ENCODE peak calls at places on chromosome 20, in ten cellular contexts. One of them, this sample, is unnamed.
A peak's percentile ranks its signal among the peaks of the same experiment; 100 is the strongest.

GRCh38 chr20:25020901-25021301 is 28.4 kb upstream of the APMAP start:
- DNase-seq in IMR-90: no peak
- DNase-seq in adrenal gland: peak; percentile 54
- DNase-seq in cardiac fibroblast: no peak
- DNase-seq in fibroblast of pulmonary artery: no peak
- DNase-seq in HFF-Myc: no peak
- DNase-seq in PC-3: no peak
- DNase-seq in brain microvascular endothelial cell: no peak
- DNase-seq in cardiac muscle cell: no peak
- DNase-seq in mesendoderm: no peak
- DNase-seq in this sample: no peak

GRCh38 chr20:44526129-44526528 is 4.3 kb upstream of the SERINC3 start:
- DNase-seq in mesendoderm: peak; percentile 93
- DNase-seq in adrenal gland: no peak
- DNase-seq in PC-3: peak; percentile 67
- DNase-seq in HFF-Myc: no peak
- DNase-seq in brain microvascular endothelial cell: peak; percentile 48
- DNase-seq in fibroblast of pulmonary artery: peak; percentile 54
- DNase-seq in cardiac fibroblast: peak; percentile 79
- DNase-seq in IMR-90: peak; percentile 52
- DNase-seq in cardiac muscle cell: peak; percentile 41
- DNase-seq in this sample: peak; percentile 24

GRCh38 chr20:50585214-50585613 is 75.0 kb downstream of the PTPN1 start:
- DNase-seq in cardiac muscle cell: no peak
- DNase-seq in adrenal gland: no peak
- DNase-seq in fibroblast of pulmonary artery: no peak
- DNase-seq in cardiac fibroblast: no peak
- DNase-seq in mesendoderm: no peak
- DNase-seq in HFF-Myc: no peak
- DNase-seq in PC-3: no peak
- DNase-seq in brain microvascular endothelial cell: no peak
- DNase-seq in IMR-90: no peak
- DNase-seq in this sample: no peak

GRCh38 chr20:50583422-50584150 is 73.4 kb downstream of the PTPN1 start:
- DNase-seq in HFF-Myc: no peak
- DNase-seq in mesendoderm: no peak
- DNase-seq in brain microvascular endothelial cell: no peak
- DNase-seq in adrenal gland: no peak
- DNase-seq in IMR-90: no peak
- DNase-seq in cardiac fibroblast: no peak
- DNase-seq in fibroblast of pulmonary artery: no peak
- DNase-seq in cardiac muscle cell: no peak
- DNase-seq in PC-3: no peak
- DNase-seq in this sample: no peak

GRCh38 chr20:62733250-62733842 is 24.7 kb downstream of the NTSR1 start:
- DNase-seq in IMR-90: no peak
- DNase-seq in adrenal gland: no peak
- DNase-seq in cardiac fibroblast: no peak
- DNase-seq in mesendoderm: no peak
- DNase-seq in PC-3: no peak
- DNase-seq in HFF-Myc: no peak
- DNase-seq in brain microvascular endothelial cell: no peak
- DNase-seq in cardiac muscle cell: no peak
- DNase-seq in fibroblast of pulmonary artery: no peak
- DNase-seq in this sample: no peak

GRCh38 chr20:15579703-15580102 is 993.5 kb downstream of the KIF16B start:
- DNase-seq in fibroblast of pulmonary artery: no peak
- DNase-seq in mesendoderm: no peak
- DNase-seq in IMR-90: no peak
- DNase-seq in brain microvascular endothelial cell: no peak
- DNase-seq in cardiac fibroblast: no peak
- DNase-seq in cardiac muscle cell: no peak
- DNase-seq in HFF-Myc: no peak
- DNase-seq in PC-3: no peak
- DNase-seq in adrenal gland: no peak
- DNase-seq in this sample: no peak

GRCh38 chr20:11101243-11101642 is 427.4 kb upstream of the JAG1 start:
- DNase-seq in cardiac fibroblast: peak; percentile 61
- DNase-seq in cardiac muscle cell: peak; percentile 43
- DNase-seq in IMR-90: peak; percentile 67
- DNase-seq in adrenal gland: no peak
- DNase-seq in HFF-Myc: no peak
- DNase-seq in brain microvascular endothelial cell: no peak
- DNase-seq in mesendoderm: no peak
- DNase-seq in fibroblast of pulmonary artery: peak; percentile 60
- DNase-seq in PC-3: peak; percentile 65
- DNase-seq in this sample: no peak

GRCh38 chr20:58308680-58309527 is 611 bp upstream of the RAB22A start:
- DNase-seq in IMR-90: peak; percentile 46
- DNase-seq in HFF-Myc: no peak
- DNase-seq in cardiac muscle cell: peak; percentile 72
- DNase-seq in adrenal gland: peak; percentile 61
- DNase-seq in PC-3: peak; percentile 39
- DNase-seq in fibroblast of pulmonary artery: peak; percentile 63
- DNase-seq in brain microvascular endothelial cell: peak; percentile 12
- DNase-seq in mesendoderm: peak; percentile 48
- DNase-seq in cardiac fibroblast: peak; percentile 55
- DNase-seq in this sample: no peak

GRCh38 chr20:35020108-35021031 is 64.7 kb downstream of the MYH7B start:
- DNase-seq in HFF-Myc: no peak
- DNase-seq in PC-3: no peak
- DNase-seq in brain microvascular endothelial cell: no peak
- DNase-seq in fibroblast of pulmonary artery: peak; percentile 34
- DNase-seq in cardiac fibroblast: peak; percentile 51
- DNase-seq in mesendoderm: no peak
- DNase-seq in IMR-90: no peak
- DNase-seq in adrenal gland: no peak
- DNase-seq in cardiac muscle cell: peak; percentile 21
- DNase-seq in this sample: no peak

GRCh38 chr20:54497931-54498718 is 22.7 kb downstream of the DOK5 start:
- DNase-seq in fibroblast of pulmonary artery: peak; percentile 59
- DNase-seq in brain microvascular endothelial cell: no peak
- DNase-seq in mesendoderm: no peak
- DNase-seq in IMR-90: no peak
- DNase-seq in PC-3: no peak
- DNase-seq in cardiac muscle cell: peak; percentile 63
- DNase-seq in adrenal gland: no peak
- DNase-seq in HFF-Myc: no peak
- DNase-seq in cardiac fibroblast: no peak
- DNase-seq in this sample: no peak

DNA sequence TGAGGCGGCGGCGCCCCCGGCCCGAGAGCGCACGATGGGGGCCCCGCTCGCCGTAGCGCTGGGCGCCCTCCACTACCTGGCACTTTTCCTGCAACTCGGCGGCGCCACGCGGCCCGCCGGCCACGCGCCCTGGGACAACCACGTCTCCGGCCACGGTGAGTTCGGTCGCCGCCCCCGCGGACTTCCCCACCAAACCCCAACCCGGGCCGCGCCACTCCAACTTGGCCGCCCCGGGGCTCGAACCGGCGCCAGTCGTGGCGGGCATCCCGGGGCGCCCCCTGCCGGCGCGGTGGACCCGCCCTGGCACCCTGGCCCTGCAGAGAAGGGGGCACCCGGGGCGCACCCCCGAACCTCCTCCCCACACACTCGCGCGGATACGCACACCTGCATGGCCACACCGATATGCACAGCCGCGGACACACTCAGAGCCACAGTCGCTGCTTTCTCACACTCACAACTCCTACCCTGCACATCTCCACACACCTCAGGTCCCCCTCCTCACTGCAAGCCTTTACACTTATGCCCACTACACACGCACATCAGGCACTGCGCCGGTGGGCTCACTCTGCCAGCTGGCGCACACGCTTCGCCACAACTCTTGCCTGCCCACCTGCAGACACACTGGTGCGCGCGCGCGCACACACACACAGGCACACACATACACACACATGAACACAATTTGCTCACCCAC is 535 bp downstream of the VSTM2L start:
- DNase-seq in HFF-Myc: no peak
- DNase-seq in fibroblast of pulmonary artery: no peak
- DNase-seq in mesendoderm: no peak
- DNase-seq in IMR-90: no peak
- DNase-seq in cardiac muscle cell: no peak
- DNase-seq in PC-3: no peak
- DNase-seq in brain microvascular endothelial cell: no peak
- DNase-seq in adrenal gland: no peak
- DNase-seq in cardiac fibroblast: no peak
- DNase-seq in this sample: no peak
- H3K4me3 ChIP-seq in HFF-Myc: no peak overlapping the region
- H3K4me3 ChIP-seq in fibroblast of pulmonary artery: no peak overlapping the region
- H3K4me3 ChIP-seq in mesendoderm: no peak overlapping the region
- H3K4me3 ChIP-seq in IMR-90: peak overlapping the region; percentile 5
- H3K4me3 ChIP-seq in cardiac muscle cell: peak overlapping the region; percentile 65
- H3K4me3 ChIP-seq in PC-3: peak overlapping the region; percentile 69
- H3K4me3 ChIP-seq in brain microvascular endothelial cell: peak overlapping the region; percentile 42
- H3K4me3 ChIP-seq in adrenal gland: peak overlapping the region; percentile 63
- H3K4me3 ChIP-seq in cardiac fibroblast: peak overlapping the region; percentile 52
- H3K4me3 ChIP-seq in this sample: peak overlapping the region; percentile 39

GRCh38 chr20:46670585-46671584 is 18.4 kb downstream of the TP53RK start:
- DNase-seq in brain microvascular endothelial cell: no peak
- DNase-seq in HFF-Myc: no peak
- DNase-seq in adrenal gland: peak; percentile 59
- DNase-seq in cardiac fibroblast: no peak
- DNase-seq in cardiac muscle cell: no peak
- DNase-seq in PC-3: no peak
- DNase-seq in mesendoderm: no peak
- DNase-seq in fibroblast of pulmonary artery: no peak
- DNase-seq in IMR-90: no peak
- DNase-seq in this sample: no peak

GRCh38 chr20:46670228-46670584 is 18.9 kb upstream of the SLC13A3 start:
- DNase-seq in cardiac muscle cell: no peak
- DNase-seq in brain microvascular endothelial cell: no peak
- DNase-seq in HFF-Myc: no peak
- DNase-seq in PC-3: no peak
- DNase-seq in adrenal gland: no peak
- DNase-seq in mesendoderm: no peak
- DNase-seq in fibroblast of pulmonary artery: no peak
- DNase-seq in cardiac fibroblast: no peak
- DNase-seq in IMR-90: no peak
- DNase-seq in this sample: no peak

GRCh38 chr20:46673394-46674252 is 15.6 kb downstream of the TP53RK start:
- DNase-seq in adrenal gland: no peak
- DNase-seq in fibroblast of pulmonary artery: no peak
- DNase-seq in cardiac fibroblast: no peak
- DNase-seq in cardiac muscle cell: no peak
- DNase-seq in PC-3: no peak
- DNase-seq in IMR-90: no peak
- DNase-seq in brain microvascular endothelial cell: no peak
- DNase-seq in mesendoderm: no peak
- DNase-seq in HFF-Myc: no peak
- DNase-seq in this sample: no peak

GRCh38 chr20:46672543-46673148 is 16.6 kb downstream of the TP53RK start:
- DNase-seq in HFF-Myc: no peak
- DNase-seq in PC-3: no peak
- DNase-seq in brain microvascular endothelial cell: no peak
- DNase-seq in adrenal gland: no peak
- DNase-seq in cardiac fibroblast: no peak
- DNase-seq in cardiac muscle cell: no peak
- DNase-seq in mesendoderm: no peak
- DNase-seq in IMR-90: no peak
- DNase-seq in fibroblast of pulmonary artery: no peak
- DNase-seq in this sample: no peak

GRCh38 chr20:46671866-46672542 is 17.2 kb downstream of the TP53RK start:
- DNase-seq in HFF-Myc: no peak
- DNase-seq in IMR-90: no peak
- DNase-seq in fibroblast of pulmonary artery: no peak
- DNase-seq in mesendoderm: no peak
- DNase-seq in cardiac fibroblast: no peak
- DNase-seq in cardiac muscle cell: no peak
- DNase-seq in brain microvascular endothelial cell: no peak
- DNase-seq in adrenal gland: no peak
- DNase-seq in PC-3: no peak
- DNase-seq in this sample: no peak
- H3K4me3 ChIP-seq in HFF-Myc: no peak overlapping the region
- H3K4me3 ChIP-seq in IMR-90: no peak overlapping the region
- H3K4me3 ChIP-seq in fibroblast of pulmonary artery: no peak overlapping the region
- H3K4me3 ChIP-seq in mesendoderm: no peak overlapping the region
- H3K4me3 ChIP-seq in cardiac fibroblast: no peak overlapping the region
- H3K4me3 ChIP-seq in cardiac muscle cell: no peak overlapping the region
- H3K4me3 ChIP-seq in brain microvascular endothelial cell: no peak overlapping the region
- H3K4me3 ChIP-seq in adrenal gland: no peak overlapping the region
- H3K4me3 ChIP-seq in PC-3: no peak overlapping the region
- H3K4me3 ChIP-seq in this sample: no peak overlapping the region

GRCh38 chr20:37807491-37807890 is 95.4 kb upstream of the VSTM2L start:
- DNase-seq in brain microvascular endothelial cell: no peak
- DNase-seq in HFF-Myc: no peak
- DNase-seq in adrenal gland: no peak
- DNase-seq in fibroblast of pulmonary artery: no peak
- DNase-seq in PC-3: no peak
- DNase-seq in cardiac fibroblast: no peak
- DNase-seq in cardiac muscle cell: no peak
- DNase-seq in IMR-90: no peak
- DNase-seq in mesendoderm: no peak
- DNase-seq in this sample: no peak

GRCh38 chr20:37801921-37802320 is 101.0 kb upstream of the VSTM2L start:
- DNase-seq in PC-3: peak; percentile 31
- DNase-seq in IMR-90: no peak
- DNase-seq in fibroblast of pulmonary artery: peak; percentile 56
- DNase-seq in mesendoderm: no peak
- DNase-seq in HFF-Myc: no peak
- DNase-seq in brain microvascular endothelial cell: no peak
- DNase-seq in cardiac fibroblast: peak; percentile 11
- DNase-seq in cardiac muscle cell: peak; percentile 53
- DNase-seq in adrenal gland: no peak
- DNase-seq in this sample: no peak

GRCh38 chr20:37807901-37808751 is 94.8 kb upstream of the VSTM2L start:
- DNase-seq in cardiac muscle cell: no peak
- DNase-seq in adrenal gland: peak; percentile 8
- DNase-seq in cardiac fibroblast: no peak
- DNase-seq in fibroblast of pulmonary artery: no peak
- DNase-seq in brain microvascular endothelial cell: no peak
- DNase-seq in HFF-Myc: no peak
- DNase-seq in mesendoderm: peak; percentile 86
- DNase-seq in PC-3: no peak
- DNase-seq in IMR-90: no peak
- DNase-seq in this sample: no peak

GRCh38 chr20:37803476-37804307 is 99.2 kb upstream of the VSTM2L start:
- DNase-seq in cardiac muscle cell: no peak
- DNase-seq in IMR-90: no peak
- DNase-seq in HFF-Myc: no peak
- DNase-seq in mesendoderm: peak; percentile 45
- DNase-seq in adrenal gland: no peak
- DNase-seq in cardiac fibroblast: no peak
- DNase-seq in brain microvascular endothelial cell: no peak
- DNase-seq in PC-3: no peak
- DNase-seq in fibroblast of pulmonary artery: no peak
- DNase-seq in this sample: no peak

GRCh38 chr20:37804584-37805566 is 98.1 kb upstream of the VSTM2L start:
- DNase-seq in fibroblast of pulmonary artery: no peak
- DNase-seq in HFF-Myc: no peak
- DNase-seq in brain microvascular endothelial cell: no peak
- DNase-seq in PC-3: no peak
- DNase-seq in cardiac fibroblast: peak; percentile 19
- DNase-seq in cardiac muscle cell: no peak
- DNase-seq in mesendoderm: no peak
- DNase-seq in adrenal gland: no peak
- DNase-seq in IMR-90: no peak
- DNase-seq in this sample: no peak
- H3K4me3 ChIP-seq in fibroblast of pulmonary artery: no peak overlapping the region
- H3K4me3 ChIP-seq in HFF-Myc: no peak overlapping the region
- H3K4me3 ChIP-seq in brain microvascular endothelial cell: no peak overlapping the region
- H3K4me3 ChIP-seq in PC-3: no peak overlapping the region
- H3K4me3 ChIP-seq in cardiac fibroblast: no peak overlapping the region
- H3K4me3 ChIP-seq in cardiac muscle cell: no peak overlapping the region
- H3K4me3 ChIP-seq in mesendoderm: no peak overlapping the region
- H3K4me3 ChIP-seq in adrenal gland: no peak overlapping the region
- H3K4me3 ChIP-seq in IMR-90: no peak overlapping the region
- H3K4me3 ChIP-seq in this sample: no peak overlapping the region

GRCh38 chr20:19885981-19886665 is 128.1 kb downstream of the RIN2 start:
- DNase-seq in HFF-Myc: peak; percentile 52
- DNase-seq in adrenal gland: peak; percentile 84
- DNase-seq in brain microvascular endothelial cell: peak; percentile 16
- DNase-seq in cardiac fibroblast: peak; percentile 65
- DNase-seq in PC-3: peak; percentile 77
- DNase-seq in IMR-90: peak; percentile 61
- DNase-seq in fibroblast of pulmonary artery: peak; percentile 53
- DNase-seq in mesendoderm: peak; percentile 56
- DNase-seq in cardiac muscle cell: peak; percentile 45
- DNase-seq in this sample: no peak
- H3K4me3 ChIP-seq in HFF-Myc: peak overlapping the region; percentile 16
- H3K4me3 ChIP-seq in adrenal gland: peak overlapping the region; percentile 23
- H3K4me3 ChIP-seq in brain microvascular endothelial cell: no peak overlapping the region
- H3K4me3 ChIP-seq in cardiac fibroblast: peak overlapping the region; percentile 56
- H3K4me3 ChIP-seq in PC-3: peak overlapping the region; percentile 60
- H3K4me3 ChIP-seq in IMR-90: peak overlapping the region; percentile 57
- H3K4me3 ChIP-seq in fibroblast of pulmonary artery: peak overlapping the region; percentile 39
- H3K4me3 ChIP-seq in mesendoderm: no peak overlapping the region
- H3K4me3 ChIP-seq in cardiac muscle cell: no peak overlapping the region
- H3K4me3 ChIP-seq in this sample: no peak overlapping the region

This sample was measured in skeletal muscle cell.